ENCODE peak calls at places on chromosomes 11 and 22, in nine cellular contexts. W is choroid plexus epithelial cell, T is brain microvascular endothelial cell, D is sigmoid colon, Z is DND-41, X is tibial artery, G is heart right ventricle, V is PC-9, M is progenitor cell of endocrine pancreas. P is an unnamed sample.
A peak's percentile ranks its signal among the peaks of the same experiment; 100 is the strongest.

GRCh38 chr11:128451651-128452470 is 135.5 kb downstream of the ETS1 start:
- DNase-seq in W (peak; percentile 87), T (peak; percentile 57), D (peak; percentile 81), Z (no peak), X (peak; percentile 83), G (peak; percentile 74), V (no peak), M (no peak), P (no peak)

GRCh38 chr11:128298271-128298670 is 289.1 kb downstream of the ETS1 start:
- DNase-seq in W (no peak), T (no peak), D (no peak), Z (no peak), X (no peak), G (no peak), V (no peak), M (no peak), P (no peak)

GRCh38 chr11:77159937-77160495 is 32.0 kb downstream of the MYO7A start:
- DNase-seq in W (no peak), T (no peak), D (no peak), Z (no peak), X (no peak), G (no peak), V (no peak), M (no peak), P (no peak)

GRCh38 chr11:46353706-46354105 is 6.4 kb downstream of the DGKZ start:
- DNase-seq in W (no peak), T (no peak), D (no peak), Z (peak; percentile 40), X (no peak), G (no peak), V (no peak), M (no peak), P (peak; percentile 92)

GRCh38 chr22:39384750-39385480 is 14.7 kb upstream of the TAB1 start:
- DNase-seq in W (peak; percentile 50), T (peak; percentile 26), D (no peak), Z (no peak), X (no peak), G (no peak), V (peak; percentile 21), M (no peak), P (no peak)

GRCh38 chr22:48702573-48703264 is 1125.0 kb downstream of the BRD1 start:
- DNase-seq in W (no peak), T (no peak), D (peak; percentile 82), Z (no peak), X (no peak), G (no peak), V (no peak), M (peak; percentile 22), P (no peak)

GRCh38 chr11:103367650-103368049 is 258.4 kb downstream of the DYNC2H1 start:
- DNase-seq in W (no peak), T (no peak), D (no peak), Z (no peak), X (no peak), G (no peak), V (no peak), M (no peak), P (no peak)

GRCh38 chr11:19822531-19822930 is 109.9 kb downstream of the NAV2 start:
- DNase-seq in W (no peak), T (no peak), D (no peak), Z (no peak), X (no peak), G (no peak), V (no peak), M (no peak), P (no peak)

GRCh38 chr11:101487775-101488174 is 96.0 kb downstream of the TRPC6 start:
- DNase-seq in W (no peak), T (peak; percentile 44), D (no peak), Z (no peak), X (no peak), G (no peak), V (no peak), M (no peak), P (no peak)

GRCh38 chr22:26998134-26998533 is 340.7 kb downstream of the MIAT start:
- DNase-seq in W (no peak), T (no peak), D (no peak), Z (no peak), X (no peak), G (no peak), V (no peak), M (no peak), P (no peak)

DNA sequence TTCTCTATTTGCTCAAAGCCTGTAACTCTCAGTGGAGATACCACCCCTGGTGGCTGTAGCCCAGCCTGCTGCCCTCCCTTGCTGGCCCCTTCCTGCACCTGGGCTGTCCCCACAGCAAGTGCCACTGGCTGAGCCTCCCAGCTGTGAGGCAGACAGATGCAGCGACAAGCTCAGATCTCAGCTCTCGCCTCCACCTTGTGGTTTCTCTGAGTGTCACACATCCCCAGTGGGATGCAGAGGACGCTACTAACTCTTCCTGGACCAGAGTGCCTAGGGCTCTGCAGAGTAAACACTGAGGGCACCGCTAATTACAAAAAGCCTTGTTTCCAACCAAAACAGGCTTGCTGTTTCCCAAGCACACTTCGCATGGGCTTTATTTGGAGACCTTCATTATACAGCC is 8.9 kb downstream of the YPEL1 start:
- DNase-seq in W (peak; percentile 32), T (no peak), D (no peak), Z (peak; percentile 78), X (no peak), G (no peak), V (no peak), M (peak; percentile 21), P (peak; percentile 64)
- TF ChIP-seq CTCF in W (peak; percentile 53), T (peak; percentile 61), D (no peak), Z (peak; percentile 73), X (no peak), G (no peak), V (peak; percentile 43), M (peak; percentile 49), P (peak; percentile 50)

GRCh38 chr11:40294343-40294723 is 1165.1 kb downstream of the LRRC4C start:
- DNase-seq in W (no peak), T (no peak), D (no peak), Z (no peak), X (no peak), G (no peak), V (no peak), M (no peak), P (no peak)
- TF ChIP-seq CTCF in W (no peak), T (no peak), D (no peak), Z (no peak), X (no peak), G (no peak), V (peak; percentile 44), M (no peak), P (no peak)

DNA sequence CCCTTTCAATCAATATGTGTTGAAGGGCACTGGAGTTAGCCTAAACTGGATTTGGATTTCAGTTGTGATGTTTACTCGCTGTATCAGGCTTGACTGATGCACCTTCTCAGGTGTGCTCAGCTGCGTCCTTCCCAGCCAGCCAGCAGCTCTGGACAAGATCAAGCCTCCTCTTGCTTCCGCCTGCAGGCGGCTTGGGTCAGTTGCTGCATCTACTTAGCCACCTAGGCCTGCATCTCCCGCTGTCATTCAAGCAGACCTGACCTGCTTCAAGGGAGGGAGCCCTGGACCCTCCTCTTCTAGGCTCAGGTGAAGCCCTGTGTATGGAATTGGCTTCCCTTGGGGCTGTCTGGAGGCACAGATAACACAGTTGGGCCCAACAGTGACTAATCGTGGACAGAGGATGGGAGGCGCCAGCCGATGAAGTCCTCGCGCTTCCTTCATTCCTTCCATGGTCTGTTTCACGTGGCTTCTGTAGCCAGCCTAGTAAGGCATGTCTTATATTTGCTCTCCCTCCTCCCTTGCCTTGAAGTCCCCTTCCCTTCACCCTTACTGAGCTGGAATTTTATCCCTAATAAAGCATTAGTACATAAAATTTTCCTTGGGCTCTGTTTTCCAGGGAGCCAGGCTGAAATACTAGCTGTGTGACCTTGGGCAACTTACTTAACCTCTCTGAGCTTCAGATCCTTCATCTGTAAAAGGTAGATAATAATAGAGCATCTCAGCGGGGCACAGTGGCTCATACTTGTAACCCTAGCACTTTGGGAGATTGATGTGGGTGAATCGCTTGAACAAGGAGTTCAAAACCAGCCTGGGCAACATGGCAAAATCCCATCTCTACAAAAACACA is 2.1 kb upstream of the LHFPL7 start:
- DNase-seq in W (no peak), T (no peak), D (no peak), Z (no peak), X (no peak), G (no peak), V (no peak), M (no peak), P (no peak)
- TF ChIP-seq CTCF in W (no peak), T (no peak), D (no peak), Z (no peak), X (no peak), G (no peak), V (no peak), M (no peak), P (no peak)

GRCh38 chr11:26556582-26556981 is 15.5 kb downstream of the MUC15 start:
- DNase-seq in W (no peak), T (no peak), D (no peak), Z (no peak), X (no peak), G (no peak), V (peak; percentile 68), M (no peak), P (no peak)

GRCh38 chr11:26549176-26549575 is 22.9 kb downstream of the MUC15 start:
- DNase-seq in W (no peak), T (no peak), D (no peak), Z (no peak), X (no peak), G (no peak), V (no peak), M (no peak), P (no peak)

GRCh38 chr11:26550022-26550421 is 22.0 kb downstream of the MUC15 start:
- DNase-seq in W (no peak), T (no peak), D (no peak), Z (no peak), X (no peak), G (no peak), V (no peak), M (no peak), P (no peak)

GRCh38 chr11:26553182-26553581 is 18.9 kb downstream of the MUC15 start:
- DNase-seq in W (no peak), T (no peak), D (no peak), Z (no peak), X (no peak), G (no peak), V (no peak), M (no peak), P (no peak)

GRCh38 chr11:26551186-26551801 is 20.8 kb downstream of the MUC15 start:
- DNase-seq in W (peak; percentile 26), T (no peak), D (no peak), Z (no peak), X (no peak), G (no peak), V (no peak), M (no peak), P (no peak)
- TF ChIP-seq CTCF in W (peak; percentile 56), T (peak; percentile 31), D (no peak), Z (peak; percentile 34), X (no peak), G (no peak), V (peak; percentile 58), M (peak; percentile 66), P (no peak)

GRCh38 chr11:2120359-2121100 is 18.7 kb downstream of the IGF2 start:
- DNase-seq in W (no peak), T (no peak), D (no peak), Z (no peak), X (no peak), G (no peak), V (no peak), M (no peak), P (no peak)
- TF ChIP-seq CTCF in W (no peak), T (no peak), D (no peak), Z (no peak), X (no peak), G (no peak), V (no peak), M (no peak), P (no peak)